ENCODE peak calls at places on chromosomes 16 and 17, in eight cellular contexts. V is heart right ventricle; Z is right cardiac atrium; S is pancreas; H is vagina; D is dorsolateral prefrontal cortex; L is CD8-positive, alpha-beta T cell; A is adrenal gland. X is an unnamed sample.
A peak's percentile ranks its signal among the peaks of the same experiment; 100 is the strongest.

GRCh38 chr16:28951410-28951943 is 740 bp downstream of the NFATC2IP start:
- DNase-seq in V (peak; percentile 56), Z (peak; percentile 30), S (peak; percentile 41), H (no peak), D (no peak), L (no peak), A (peak; percentile 35), X (no peak)

GRCh38 chr17:7383742-7384488 is 3.0 kb downstream of the TNK1 start:
- DNase-seq in V (peak; percentile 55), Z (peak; percentile 82), S (no peak), H (peak; percentile 93), D (no peak), L (peak; percentile 60), A (no peak), X (no peak)

GRCh38 chr16:27999687-28000086 is 63.8 kb downstream of the GSG1L start:
- DNase-seq in V (no peak), Z (no peak), S (no peak), H (no peak), D (no peak), L (no peak), A (no peak), X (no peak)

GRCh38 chr17:73720187-73720834 is 76.1 kb upstream of the SDK2 start:
- DNase-seq in V (no peak), Z (no peak), S (no peak), H (no peak), D (no peak), L (no peak), A (no peak), X (no peak)

GRCh38 chr16:18796377-18796776 is 5.0 kb downstream of the ARL6IP1 start:
- DNase-seq in V (no peak), Z (no peak), S (no peak), H (no peak), D (no peak), L (no peak), A (no peak), X (no peak)

GRCh38 chr16:59060212-59060611 is 326.1 kb upstream of the GOT2 start:
- DNase-seq in V (no peak), Z (no peak), S (no peak), H (no peak), D (no peak), L (no peak), A (no peak), X (no peak)

GRCh38 chr16:23140082-23140481 is 9.2 kb downstream of the USP31 start:
- DNase-seq in V (no peak), Z (no peak), S (no peak), H (no peak), D (no peak), L (no peak), A (no peak), X (no peak)

GRCh38 chr17:39651908-39652634 is 13.1 kb upstream of the TCAP start:
- DNase-seq in V (no peak), Z (no peak), S (no peak), H (no peak), D (no peak), L (no peak), A (no peak), X (no peak)

GRCh38 chr17:17348872-17349723 is 45.9 kb downstream of the NT5M start:
- DNase-seq in V (no peak), Z (no peak), S (no peak), H (peak; percentile 93), D (no peak), L (no peak), A (no peak), X (no peak)

GRCh38 chr16:56316545-56316944 is 108.8 kb downstream of the AMFR start:
- DNase-seq in V (no peak), Z (peak; percentile 38), S (no peak), H (no peak), D (no peak), L (no peak), A (no peak), X (no peak)

GRCh38 chr17:79537686-79538085 is 73.2 kb downstream of the RBFOX3 start:
- DNase-seq in V (no peak), Z (no peak), S (no peak), H (no peak), D (no peak), L (no peak), A (no peak), X (no peak)

GRCh38 chr17:28404007-28404406 is 2.0 kb downstream of the SLC46A1 start:
- DNase-seq in V (no peak), Z (no peak), S (no peak), H (no peak), D (no peak), L (no peak), A (no peak), X (no peak)

GRCh38 chr17:28405632-28406477 is at the start of gene SLC46A1:
- DNase-seq in V (peak; percentile 70), Z (peak; percentile 88), S (peak; percentile 61), H (no peak), D (peak; percentile 67), L (no peak), A (peak; percentile 56), X (peak; percentile 41)

GRCh38 chr17:28404461-28404811 is 1.6 kb downstream of the SLC46A1 start:
- DNase-seq in V (no peak), Z (no peak), S (no peak), H (no peak), D (no peak), L (no peak), A (no peak), X (no peak)

GRCh38 chr17:28406478-28406824 is 439 bp upstream of the SLC46A1 start:
- DNase-seq in V (no peak), Z (no peak), S (no peak), H (no peak), D (no peak), L (no peak), A (peak; percentile 42), X (no peak)

DNA sequence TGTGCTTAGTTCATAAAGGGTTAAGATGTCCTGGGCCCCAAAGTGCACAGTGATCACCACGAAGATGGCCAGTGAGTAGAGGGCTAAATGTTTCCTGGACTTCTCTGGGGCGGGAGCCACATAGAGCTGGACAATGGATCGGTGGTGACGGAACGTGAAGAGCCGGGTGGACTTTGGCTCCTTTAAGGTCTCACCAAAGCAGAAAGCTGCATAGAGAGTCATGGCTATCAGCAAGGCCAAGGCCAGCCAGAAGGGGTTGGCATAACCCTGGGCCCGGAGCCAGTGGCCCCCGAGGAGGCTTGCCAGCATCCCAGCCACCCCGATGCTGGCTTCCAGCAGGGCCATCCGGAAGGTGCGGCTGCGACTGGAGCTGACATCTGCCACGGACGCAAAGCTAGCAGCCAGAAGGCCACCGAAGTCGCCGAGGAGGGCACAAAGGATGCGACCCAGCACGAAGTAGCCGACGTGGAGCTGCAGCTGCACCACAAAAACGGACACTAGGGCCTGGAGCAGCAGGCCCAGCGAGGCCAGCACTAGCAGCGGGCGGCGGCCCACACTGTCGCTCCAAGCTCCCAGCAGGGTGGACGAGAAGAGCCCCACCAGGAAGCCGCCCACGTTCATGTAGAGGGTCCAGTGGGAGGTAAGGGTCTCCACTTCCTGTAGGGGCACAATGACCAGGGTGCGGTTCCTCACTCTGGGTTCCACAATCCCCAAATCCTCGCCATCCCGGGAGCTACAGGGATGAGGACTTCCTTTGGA is 1.0 kb downstream of the SLC46A1 start:
- DNase-seq in V (no peak), Z (peak; percentile 59), S (peak; percentile 63), H (no peak), D (peak; percentile 15), L (no peak), A (peak; percentile 81), X (peak; percentile 25)
- H3K27ac ChIP-seq in V (peak overlapping the region; percentile 31), Z (no peak overlapping the region), S (peak overlapping the region; percentile 37), H (no peak overlapping the region), D (peak overlapping the region; percentile 49), L (no peak overlapping the region), A (peak overlapping the region; percentile 84), X (peak overlapping the region; percentile 68)

GRCh38 chr16:66420396-66420795 is 6.7 kb upstream of the BEAN1 start:
- DNase-seq in V (no peak), Z (no peak), S (no peak), H (no peak), D (no peak), L (no peak), A (no peak), X (no peak)

GRCh38 chr16:66416136-66416535 is 11.0 kb upstream of the BEAN1 start:
- DNase-seq in V (no peak), Z (no peak), S (no peak), H (peak; percentile 34), D (no peak), L (no peak), A (no peak), X (no peak)

GRCh38 chr16:66416981-66417700 is 10.0 kb upstream of the BEAN1 start:
- DNase-seq in V (no peak), Z (no peak), S (no peak), H (peak; percentile 89), D (no peak), L (no peak), A (no peak), X (no peak)

GRCh38 chr16:66419527-66419926 is 7.6 kb upstream of the BEAN1 start:
- DNase-seq in V (no peak), Z (no peak), S (no peak), H (no peak), D (no peak), L (no peak), A (no peak), X (no peak)

GRCh38 chr16:66418165-66418962 is 8.7 kb upstream of the BEAN1 start:
- DNase-seq in V (no peak), Z (no peak), S (no peak), H (peak; percentile 82), D (no peak), L (no peak), A (no peak), X (no peak)
- H3K27ac ChIP-seq in V (no peak overlapping the region), Z (no peak overlapping the region), S (no peak overlapping the region), H (no peak overlapping the region), D (no peak overlapping the region), L (no peak overlapping the region), A (no peak overlapping the region), X (no peak overlapping the region)

GRCh38 chr16:75111514-75112280 is 4.9 kb downstream of the LDHD start:
- DNase-seq in V (no peak), Z (peak; percentile 73), S (no peak), H (no peak), D (no peak), L (no peak), A (peak; percentile 28), X (no peak)

GRCh38 chr16:75112281-75113045 is 4.1 kb downstream of the LDHD start:
- DNase-seq in V (no peak), Z (peak; percentile 60), S (no peak), H (no peak), D (no peak), L (no peak), A (no peak), X (no peak)

GRCh38 chr16:75108792-75109731 is 7.5 kb downstream of the LDHD start:
- DNase-seq in V (peak; percentile 84), Z (peak; percentile 87), S (peak; percentile 89), H (peak; percentile 97), D (peak; percentile 88), L (no peak), A (peak; percentile 98), X (peak; percentile 57)

GRCh38 chr16:75109732-75110243 is 6.8 kb downstream of the LDHD start:
- DNase-seq in V (peak; percentile 77), Z (peak; percentile 78), S (no peak), H (peak; percentile 77), D (peak; percentile 53), L (no peak), A (peak; percentile 78), X (no peak)

GRCh38 chr16:75110637-75111513 is 5.7 kb downstream of the LDHD start:
- DNase-seq in V (peak; percentile 88), Z (peak; percentile 96), S (peak; percentile 82), H (peak; percentile 96), D (peak; percentile 88), L (peak; percentile 65), A (peak; percentile 90), X (peak; percentile 85)
- H3K27ac ChIP-seq in V (peak overlapping the region; percentile 96), Z (peak overlapping the region; percentile 79), S (peak overlapping the region; percentile 67), H (peak overlapping the region; percentile 81), D (peak overlapping the region; percentile 81), L (no peak overlapping the region), A (peak overlapping the region; percentile 85), X (peak overlapping the region; percentile 72)

GRCh38 chr17:66310528-66311148 is 8.2 kb downstream of the PRKCA start:
- DNase-seq in V (no peak), Z (no peak), S (no peak), H (no peak), D (no peak), L (no peak), A (no peak), X (no peak)
- H3K27ac ChIP-seq in V (no peak overlapping the region), Z (no peak overlapping the region), S (no peak overlapping the region), H (no peak overlapping the region), D (no peak overlapping the region), L (no peak overlapping the region), A (no peak overlapping the region), X (no peak overlapping the region)

X was measured in substantia nigra.